ENCODE peak calls at places on chromosomes 12 and 14, in seven cellular contexts. U, F, K, L, H, A and R are unnamed samples. For H3K4me1, the result is how much of the 10 kb centered on the place peaks cover.

GRCh38 chr12:17204289-17205054 is 598.5 kb upstream of the LMO3 start:
- DNase-seq in U (no peak), F (no peak), K (no peak), L (no peak), H (no peak), A (no peak), R (no peak)

GRCh38 chr14:65170768-65171251 is 68.5 kb upstream of the MAX start:
- DNase-seq in U (no peak), F (no peak), K (no peak), L (peak), H (no peak), A (peak), R (no peak)

GRCh38 chr12:9883175-9883574 is 1.9 kb downstream of the KLRF2 start:
- DNase-seq in U (no peak), F (no peak), K (no peak), L (no peak), H (no peak), A (no peak), R (no peak)

GRCh38 chr12:69900720-69901131 is 75.7 kb downstream of the MYRFL start:
- DNase-seq in U (peak), F (peak), K (peak), L (peak), H (peak), A (peak), R (no peak)

GRCh38 chr12:100404769-100405407 is 48.0 kb downstream of the SLC17A8 start:
- DNase-seq in U (no peak), F (no peak), K (no peak), L (peak), H (peak), A (no peak), R (no peak)

GRCh38 chr12:118188690-118189371 is 52.9 kb downstream of the PEBP1 start:
- DNase-seq in U (peak), F (peak), K (peak), L (peak), H (no peak), A (no peak), R (no peak)

GRCh38 chr12:15899282-15899870 is 11.8 kb upstream of the DERA start:
- DNase-seq in U (no peak), F (no peak), K (no peak), L (peak), H (no peak), A (peak), R (no peak)

GRCh38 chr12:120496353-120497340 is 734 bp downstream of the DYNLL1 start:
- DNase-seq in U (peak), F (peak), K (peak), L (peak), H (peak), A (peak), R (peak)

GRCh38 chr12:74379114-74379513 is 158.5 kb upstream of the ATXN7L3B start:
- DNase-seq in U (no peak), F (no peak), K (no peak), L (no peak), H (no peak), A (no peak), R (no peak)

GRCh38 chr12:100101000-100101399 is 41.7 kb downstream of the BLTP3B start:
- DNase-seq in U (no peak), F (no peak), K (no peak), L (no peak), H (no peak), A (no peak), R (no peak)

GRCh38 chr12:14317362-14318146 is 47.9 kb upstream of the ATF7IP start:
- DNase-seq in U (no peak), F (no peak), K (no peak), L (peak), H (no peak), A (no peak), R (no peak)

GRCh38 chr12:32331133-32331532 is 68.2 kb upstream of the FGD4 start:
- DNase-seq in U (no peak), F (no peak), K (no peak), L (no peak), H (no peak), A (no peak), R (no peak)

GRCh38 chr14:57519051-57519450 is 25.4 kb upstream of the CCDC198 start:
- DNase-seq in U (no peak), F (no peak), K (no peak), L (no peak), H (no peak), A (no peak), R (no peak)

GRCh38 chr12:113310489-113310888 is 24.4 kb downstream of the SLC8B1 start:
- DNase-seq in U (no peak), F (no peak), K (no peak), L (peak), H (no peak), A (no peak), R (no peak)

GRCh38 chr12:18323159-18323558 is 61.8 kb downstream of the PIK3C2G start:
- DNase-seq in U (no peak), F (no peak), K (no peak), L (peak), H (no peak), A (no peak), R (no peak)

DNA sequence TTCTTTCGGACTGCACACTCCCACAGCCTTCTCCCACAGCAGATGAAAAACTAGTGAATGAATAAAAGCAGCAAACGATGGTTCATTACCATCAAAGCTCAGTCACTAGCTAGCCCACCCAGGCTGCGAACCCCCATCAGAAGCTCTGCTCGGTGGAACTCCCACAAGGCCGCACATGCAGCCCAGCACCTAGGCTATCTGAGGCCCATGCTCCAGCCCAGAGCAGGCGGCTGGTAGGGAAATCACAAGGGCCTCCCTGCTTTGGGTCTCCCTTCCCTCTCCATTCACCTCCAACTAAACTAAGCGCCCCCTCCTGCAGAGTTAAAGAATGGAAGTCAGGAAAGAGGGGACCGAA is 69.1 kb downstream of the ITPK1 start:
- DNase-seq in U (peak), F (no peak), K (no peak), L (no peak), H (no peak), A (no peak), R (no peak)
- H3K4me1 ChIP-seq in U (half or more), F (half or more), K (half or more), L (under half), H (under half), A (under half), R (under half)

GRCh38 chr14:52051861-52052260 is 17.0 kb downstream of the NID2 start:
- DNase-seq in U (no peak), F (no peak), K (no peak), L (peak), H (no peak), A (no peak), R (no peak)

GRCh38 chr14:52052991-52053390 is 15.9 kb downstream of the NID2 start:
- DNase-seq in U (no peak), F (no peak), K (no peak), L (peak), H (no peak), A (no peak), R (no peak)

GRCh38 chr14:52054678-52055077 is 14.2 kb downstream of the NID2 start:
- DNase-seq in U (no peak), F (no peak), K (no peak), L (no peak), H (no peak), A (no peak), R (no peak)

GRCh38 chr14:52051251-52051650 is 17.6 kb downstream of the NID2 start:
- DNase-seq in U (no peak), F (no peak), K (no peak), L (peak), H (no peak), A (no peak), R (no peak)

GRCh38 chr14:52052289-52052943 is 16.4 kb downstream of the NID2 start:
- DNase-seq in U (no peak), F (no peak), K (peak), L (peak), H (no peak), A (no peak), R (no peak)
- H3K27ac ChIP-seq in U (peak), F (peak), K (peak), L (peak), H (no peak), A (no peak), R (no peak)

GRCh38 chr12:124556067-124556466 is 11.3 kb downstream of the NCOR2 start:
- DNase-seq in U (no peak), F (no peak), K (no peak), L (no peak), H (no peak), A (no peak), R (no peak)
- H3K4me1 ChIP-seq in U (half or more), F (half or more), K (half or more), L (under half), H (under half), A (under half), R (under half)

GRCh38 chr12:130953783-130954543 is at the start of gene ADGRD1:
- DNase-seq in U (peak), F (peak), K (peak), L (peak), H (no peak), A (no peak), R (no peak)
- H3K27ac ChIP-seq in U (peak), F (peak), K (peak), L (no peak), H (no peak), A (no peak), R (no peak)

GRCh38 chr14:37591311-37591940 is 3.6 kb downstream of the FOXA1 start:
- DNase-seq in U (no peak), F (no peak), K (no peak), L (no peak), H (no peak), A (no peak), R (no peak)

GRCh38 chr14:37588956-37589737 is 5.9 kb downstream of the FOXA1 start:
- DNase-seq in U (no peak), F (no peak), K (no peak), L (no peak), H (no peak), A (no peak), R (no peak)

GRCh38 chr14:37590810-37591139 is 4.3 kb downstream of the FOXA1 start:
- DNase-seq in U (no peak), F (no peak), K (no peak), L (no peak), H (no peak), A (no peak), R (no peak)

GRCh38 chr14:37588667-37588955 is 6.4 kb downstream of the FOXA1 start:
- DNase-seq in U (no peak), F (no peak), K (no peak), L (no peak), H (no peak), A (no peak), R (no peak)

DNA sequence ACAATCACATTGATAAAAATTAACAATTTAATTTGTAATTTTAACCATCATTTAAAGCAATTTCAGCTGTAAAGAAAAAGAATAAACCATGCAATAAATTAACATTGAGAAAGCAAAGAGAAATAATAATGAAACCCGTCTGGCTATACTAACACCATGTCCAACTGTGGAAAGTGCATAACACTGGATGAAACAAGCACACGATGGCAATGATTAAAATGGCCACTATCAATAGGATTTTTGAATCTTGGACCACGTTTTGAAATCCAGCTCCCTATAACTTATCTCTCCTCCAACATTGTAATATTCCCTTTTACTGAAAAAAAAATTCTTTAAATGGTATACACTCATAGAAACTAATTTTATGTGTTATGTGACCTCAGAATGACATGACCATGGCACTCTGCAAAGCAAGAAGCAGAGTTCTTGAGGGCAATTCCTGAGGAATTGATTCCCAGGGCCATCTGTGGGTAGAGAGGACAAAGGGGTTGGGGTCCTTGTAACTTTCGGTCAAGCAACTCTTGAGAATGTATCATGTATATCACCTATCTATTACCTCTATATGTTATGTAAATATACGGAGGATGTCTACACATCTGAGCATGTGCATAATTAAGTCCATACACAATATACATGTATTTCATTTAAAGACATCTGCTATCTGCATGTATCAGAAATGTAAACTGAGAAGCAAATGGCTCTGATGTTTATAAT is 4.8 kb downstream of the FOXA1 start:
- DNase-seq in U (no peak), F (no peak), K (no peak), L (no peak), H (no peak), A (no peak), R (no peak)
- H3K4me1 ChIP-seq in U (under half), F (under half), K (under half), L (under half), H (under half), A (under half), R (under half)

DNA sequence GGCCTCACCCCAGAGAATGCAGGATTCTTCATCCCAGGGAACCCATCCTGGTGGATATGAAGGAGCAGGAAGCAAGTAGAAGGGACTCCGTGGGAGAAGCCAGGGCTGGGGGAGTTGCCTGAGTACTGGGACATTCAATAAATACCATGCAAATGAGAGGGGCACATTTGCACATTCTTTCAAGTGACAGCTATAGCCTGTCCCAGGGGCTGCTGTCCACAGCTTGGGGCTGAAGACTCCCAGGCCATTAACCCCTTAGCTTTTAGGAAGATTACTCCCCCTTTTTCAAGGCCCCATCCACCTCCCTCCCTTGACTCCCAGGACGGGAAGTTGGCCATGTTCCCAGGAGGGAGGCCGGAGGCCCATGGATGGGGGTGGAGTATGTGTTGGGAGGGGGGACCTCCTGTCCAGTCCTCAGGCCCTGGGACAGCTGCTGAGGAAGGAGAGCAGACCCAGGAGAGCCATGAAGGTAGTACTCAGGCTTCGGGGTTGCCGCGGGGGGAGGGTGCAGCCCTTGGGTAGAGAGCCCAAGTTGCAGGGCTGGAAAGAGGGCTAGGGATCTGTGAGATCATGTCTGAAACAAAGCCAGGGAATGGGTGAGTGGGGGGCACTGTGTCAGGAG is 974 bp upstream of the TNS2 start:
- DNase-seq in U (peak), F (no peak), K (peak), L (peak), H (no peak), A (no peak), R (no peak)
- H3K27ac ChIP-seq in U (peak), F (peak), K (peak), L (peak), H (peak), A (peak), R (no peak)

GRCh38 chr12:24764712-24765111 is 184.2 kb downstream of the BCAT1 start:
- DNase-seq in U (no peak), F (no peak), K (no peak), L (no peak), H (no peak), A (no peak), R (no peak)
- H3K4me1 ChIP-seq in U (under half), F (under half), K (under half), L (under half), H (under half), A (under half), R (under half)

GRCh38 chr12:122827258-122827657 is 8.0 kb upstream of the HIP1R start:
- DNase-seq in U (no peak), F (no peak), K (no peak), L (no peak), H (no peak), A (no peak), R (no peak)
- H3K27ac ChIP-seq in U (no peak), F (no peak), K (no peak), L (no peak), H (no peak), A (no peak), R (no peak)